ENCODE peak calls at places on chromosomes 2 and 18, in six cellular contexts. One of them, this sample, is unnamed.

GRCh38 chr2:190628651-190629378 is 20.1 kb upstream of the NAB1 start:
- DNase-seq in GM19239: no peak
- DNase-seq in Daoy: no peak
- DNase-seq in Caki2: no peak
- DNase-seq in stomach: no peak
- DNase-seq in LoVo: no peak
- DNase-seq in this sample: no peak

GRCh38 chr18:31647354-31647753 is 37.0 kb downstream of the B4GALT6 start:
- DNase-seq in Daoy: no peak
- DNase-seq in LoVo: no peak
- DNase-seq in GM19239: no peak
- DNase-seq in stomach: no peak
- DNase-seq in Caki2: no peak
- DNase-seq in this sample: no peak

GRCh38 chr2:132929786-132930185 is 259.8 kb upstream of the LYPD1 start:
- DNase-seq in LoVo: no peak
- DNase-seq in GM19239: no peak
- DNase-seq in stomach: no peak
- DNase-seq in Caki2: no peak
- DNase-seq in Daoy: no peak
- DNase-seq in this sample: no peak

GRCh38 chr2:42809876-42810125 is 17.4 kb upstream of the HAAO start:
- DNase-seq in Daoy: peak; percentile 93
- DNase-seq in Caki2: peak; percentile 73
- DNase-seq in stomach: peak; percentile 84
- DNase-seq in GM19239: no peak
- DNase-seq in LoVo: peak; percentile 85
- DNase-seq in this sample: peak; percentile 85

GRCh38 chr2:152505495-152505906 is 170.5 kb downstream of the FMNL2 start:
- DNase-seq in Daoy: peak; percentile 75
- DNase-seq in stomach: no peak
- DNase-seq in GM19239: no peak
- DNase-seq in Caki2: peak; percentile 87
- DNase-seq in LoVo: no peak
- DNase-seq in this sample: peak; percentile 39

GRCh38 chr2:67048314-67048713 is 348.8 kb upstream of the ETAA1 start:
- DNase-seq in stomach: no peak
- DNase-seq in Daoy: no peak
- DNase-seq in LoVo: no peak
- DNase-seq in Caki2: no peak
- DNase-seq in GM19239: no peak
- DNase-seq in this sample: no peak

GRCh38 chr2:48110497-48110896 is 204.2 kb upstream of the FBXO11 start:
- DNase-seq in Caki2: no peak
- DNase-seq in Daoy: no peak
- DNase-seq in LoVo: peak; percentile 62
- DNase-seq in stomach: no peak
- DNase-seq in GM19239: no peak
- DNase-seq in this sample: no peak

GRCh38 chr2:133123393-133123792 is 444.9 kb downstream of the NCKAP5 start:
- DNase-seq in Caki2: no peak
- DNase-seq in LoVo: no peak
- DNase-seq in stomach: no peak
- DNase-seq in GM19239: no peak
- DNase-seq in Daoy: no peak
- DNase-seq in this sample: no peak

GRCh38 chr2:159290289-159290907 is 3.9 kb upstream of the WDSUB1 start:
- DNase-seq in Daoy: peak; percentile 52
- DNase-seq in LoVo: peak; percentile 68
- DNase-seq in Caki2: peak; percentile 52
- DNase-seq in GM19239: no peak
- DNase-seq in stomach: no peak
- DNase-seq in this sample: no peak

GRCh38 chr2:109537565-109538221 is 76.1 kb downstream of the SEPTIN10 start:
- DNase-seq in GM19239: no peak
- DNase-seq in LoVo: no peak
- DNase-seq in Daoy: no peak
- DNase-seq in Caki2: no peak
- DNase-seq in stomach: peak; percentile 24
- DNase-seq in this sample: no peak

GRCh38 chr2:112682101-112682500 is 36.4 kb downstream of the SLC20A1 start:
- DNase-seq in LoVo: no peak
- DNase-seq in Caki2: no peak
- DNase-seq in Daoy: no peak
- DNase-seq in GM19239: no peak
- DNase-seq in stomach: no peak
- DNase-seq in this sample: no peak

GRCh38 chr2:223532161-223532560 is 70.0 kb downstream of the SCG2 start:
- DNase-seq in LoVo: no peak
- DNase-seq in GM19239: no peak
- DNase-seq in stomach: no peak
- DNase-seq in Daoy: no peak
- DNase-seq in Caki2: no peak
- DNase-seq in this sample: no peak